ENCODE peak calls at places on chromosomes 11 and 22, in six cellular contexts. C is H9, B is neuronal stem cell, L is mesenchymal stem cell, K is mesendoderm, R is H1. Z is an unnamed sample.

GRCh38 chr22:40070701-40071100 is 75.9 kb downstream of the FAM83F start:
- DNase-seq in C (no peak), B (no peak), L (peak; percentile 26), K (no peak), R (no peak), Z (no peak)

GRCh38 chr11:10693509-10694071 is at the start of gene IRAG1:
- DNase-seq in C (no peak), B (no peak), L (peak; percentile 74), K (peak; percentile 15), R (no peak), Z (peak; percentile 78)

GRCh38 chr11:67615455-67616430 is 9.0 kb downstream of the NDUFV1 start:
- DNase-seq in C (peak; percentile 88), B (no peak), L (no peak), K (peak; percentile 81), R (peak; percentile 93), Z (no peak)

GRCh38 chr11:17439316-17439782 is 37.3 kb downstream of the ABCC8 start:
- DNase-seq in C (peak; percentile 38), B (no peak), L (no peak), K (peak; percentile 22), R (no peak), Z (no peak)

GRCh38 chr11:3030289-3031070 is 26.7 kb downstream of the CARS1 start:
- DNase-seq in C (no peak), B (no peak), L (no peak), K (no peak), R (no peak), Z (no peak)

GRCh38 chr11:64438986-64439771 is 80.2 kb downstream of the RPS6KA4 start:
- DNase-seq in C (no peak), B (no peak), L (no peak), K (peak; percentile 87), R (no peak), Z (no peak)

GRCh38 chr11:304915-305833 is 2.4 kb upstream of the IFITM2 start:
- DNase-seq in C (peak; percentile 75), B (peak; percentile 56), L (peak; percentile 81), K (peak; percentile 81), R (no peak), Z (peak; percentile 79)

GRCh38 chr11:12744831-12745502 is 70.7 kb downstream of the TEAD1 start:
- DNase-seq in C (no peak), B (no peak), L (peak; percentile 61), K (peak; percentile 55), R (no peak), Z (peak; percentile 28)

GRCh38 chr22:31130873-31131272 is 8.1 kb downstream of the INPP5J start:
- DNase-seq in C (no peak), B (no peak), L (no peak), K (no peak), R (no peak), Z (no peak)

GRCh38 chr11:16825091-16825490 is 86.6 kb downstream of the C11orf58 start:
- DNase-seq in C (no peak), B (peak; percentile 43), L (no peak), K (peak; percentile 87), R (no peak), Z (no peak)

GRCh38 chr11:100757636-100758035 is 70.5 kb downstream of the ARHGAP42 start:
- DNase-seq in C (no peak), B (no peak), L (no peak), K (no peak), R (no peak), Z (no peak)

GRCh38 chr11:114178656-114179055 is 117.5 kb upstream of the NNMT start:
- DNase-seq in C (no peak), B (no peak), L (no peak), K (no peak), R (no peak), Z (no peak)

DNA sequence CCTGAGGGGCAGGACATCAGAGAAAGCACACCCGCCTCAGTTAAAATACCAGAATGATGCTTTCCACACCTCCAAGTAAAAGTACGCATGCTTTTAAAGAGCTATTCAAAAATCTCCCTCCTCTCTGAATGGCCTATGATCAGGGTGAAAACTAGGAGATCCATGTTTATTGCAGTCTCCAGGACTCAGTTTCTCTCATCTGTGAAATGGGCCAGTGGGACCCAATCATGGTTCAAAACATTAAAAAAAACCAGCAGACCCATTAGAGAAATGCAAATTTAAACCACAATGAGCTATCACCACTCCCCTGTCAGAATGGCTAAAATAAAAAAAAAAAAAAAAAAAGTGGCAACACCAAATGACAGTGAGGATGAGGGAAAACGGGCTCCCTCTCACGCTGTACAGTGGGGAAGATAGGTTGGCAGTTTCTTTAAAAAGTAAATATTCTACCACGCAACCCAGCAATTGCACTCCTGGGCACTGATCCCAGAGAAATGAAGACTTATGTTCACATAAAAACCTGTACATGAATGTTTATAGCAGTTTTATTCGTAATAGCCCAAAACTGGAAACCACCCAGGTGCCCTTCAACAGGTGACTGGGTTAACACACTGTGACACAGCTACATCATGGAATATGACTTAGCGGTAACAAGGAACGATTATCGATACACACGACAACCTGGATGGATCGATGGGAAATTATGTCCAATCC is 242.7 kb downstream of the MN1 start:
- DNase-seq in C (no peak), B (no peak), L (no peak), K (no peak), R (no peak), Z (no peak)
- H2BK15ac ChIP-seq in C (no peak overlapping the region), B (no peak overlapping the region), L (no peak overlapping the region), K (no peak overlapping the region), R (no peak overlapping the region), Z (no peak overlapping the region)

DNA sequence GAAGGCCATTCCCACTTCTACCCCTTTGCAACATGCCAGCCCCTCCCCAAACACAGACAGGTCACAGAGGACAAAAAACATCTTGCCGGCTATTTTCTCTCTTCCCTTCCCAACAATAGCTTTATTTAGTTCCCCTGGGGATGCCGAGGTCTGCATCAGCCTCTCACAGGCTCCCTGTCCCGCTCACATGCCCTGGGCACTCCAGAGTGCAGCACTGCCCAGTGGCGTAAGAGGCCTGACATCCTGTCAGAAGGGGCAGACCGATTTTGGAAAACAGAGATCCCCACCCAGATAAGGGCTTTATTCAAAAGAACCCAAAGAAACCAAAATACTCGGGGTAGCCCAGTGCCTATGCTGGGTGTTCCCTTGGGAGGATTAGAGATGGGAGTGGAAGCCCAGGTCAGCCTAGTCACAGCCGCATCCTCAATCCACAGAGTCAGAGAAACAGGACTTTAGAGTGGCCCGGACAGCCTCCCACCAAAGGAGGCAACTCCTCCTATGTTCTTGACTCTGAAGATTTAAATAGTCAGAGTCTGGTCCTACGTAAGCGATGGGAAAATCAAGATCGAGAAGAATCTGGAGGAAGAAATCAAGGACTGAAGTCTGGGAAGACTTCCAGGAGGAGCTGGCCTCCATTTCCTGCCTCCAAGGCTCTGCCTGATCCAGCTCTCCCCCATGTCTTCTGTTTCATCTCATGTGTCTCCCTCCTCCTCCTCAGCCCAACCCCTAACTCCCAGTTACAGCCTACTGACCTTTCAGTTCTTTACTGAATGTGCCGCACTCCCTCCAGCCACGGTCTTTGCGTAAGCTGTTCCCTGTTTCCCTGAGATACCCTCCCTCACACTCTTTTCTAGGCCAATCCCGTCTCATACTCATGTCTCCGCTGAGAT is 129.3 kb downstream of the FBXO7 start:
- DNase-seq in C (no peak), B (no peak), L (no peak), K (no peak), R (no peak), Z (no peak)
- H2BK15ac ChIP-seq in C (no peak overlapping the region), B (peak overlapping the region; percentile 20), L (peak overlapping the region; percentile 29), K (no peak overlapping the region), R (no peak overlapping the region), Z (no peak overlapping the region)

GRCh38 chr22:17888439-17888838 is 114.2 kb upstream of the BID start:
- DNase-seq in C (no peak), B (no peak), L (no peak), K (no peak), R (no peak), Z (no peak)

GRCh38 chr22:17890892-17891291 is 116.6 kb upstream of the BID start:
- DNase-seq in C (no peak), B (no peak), L (no peak), K (no peak), R (no peak), Z (no peak)

GRCh38 chr22:17891427-17892167 is 117.3 kb upstream of the BID start:
- DNase-seq in C (peak; percentile 55), B (no peak), L (no peak), K (peak; percentile 34), R (peak; percentile 64), Z (no peak)

GRCh38 chr22:17890245-17890671 is 116.0 kb upstream of the BID start:
- DNase-seq in C (no peak), B (no peak), L (peak; percentile 13), K (no peak), R (no peak), Z (peak; percentile 53)

GRCh38 chr22:17888855-17889254 is 114.6 kb upstream of the BID start:
- DNase-seq in C (peak; percentile 63), B (no peak), L (peak; percentile 46), K (peak; percentile 78), R (peak; percentile 60), Z (peak; percentile 47)
- H2BK15ac ChIP-seq in C (no peak overlapping the region), B (no peak overlapping the region), L (no peak overlapping the region), K (no peak overlapping the region), R (no peak overlapping the region), Z (no peak overlapping the region)

DNA sequence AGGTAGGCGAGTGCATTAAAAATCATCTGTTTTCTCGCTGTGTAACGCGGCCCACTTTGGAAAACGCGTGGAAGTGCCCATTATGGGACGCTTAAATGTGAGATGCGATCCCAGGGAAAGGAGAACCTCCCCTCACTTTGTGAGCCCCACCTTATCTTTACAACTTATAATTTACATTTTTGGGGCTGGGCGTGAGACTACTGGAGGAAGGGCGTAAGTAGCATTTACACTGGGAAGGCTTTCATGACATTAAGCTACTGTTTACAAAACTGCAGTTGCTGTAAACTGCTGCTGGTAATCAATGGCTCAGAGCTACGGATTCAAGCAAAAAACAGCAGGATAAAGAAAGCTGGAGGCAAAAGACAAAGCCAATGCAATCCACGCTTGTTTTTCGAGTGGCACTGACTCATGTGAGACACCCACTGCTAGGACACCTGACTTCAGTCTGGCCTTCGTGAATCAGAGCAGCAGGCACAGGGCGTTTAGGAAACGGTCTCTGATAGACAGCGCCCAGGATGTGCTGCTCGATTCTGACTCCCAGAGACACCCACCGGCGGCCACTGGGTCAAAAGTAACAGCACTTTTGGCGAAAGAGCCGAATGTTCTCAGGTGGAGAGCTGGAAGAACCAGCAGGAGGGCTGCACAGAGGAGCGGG is 78.3 kb downstream of the TRMU start:
- DNase-seq in C (no peak), B (no peak), L (no peak), K (no peak), R (no peak), Z (no peak)
- H2BK15ac ChIP-seq in C (no peak overlapping the region), B (no peak overlapping the region), L (no peak overlapping the region), K (no peak overlapping the region), R (no peak overlapping the region), Z (no peak overlapping the region)

DNA sequence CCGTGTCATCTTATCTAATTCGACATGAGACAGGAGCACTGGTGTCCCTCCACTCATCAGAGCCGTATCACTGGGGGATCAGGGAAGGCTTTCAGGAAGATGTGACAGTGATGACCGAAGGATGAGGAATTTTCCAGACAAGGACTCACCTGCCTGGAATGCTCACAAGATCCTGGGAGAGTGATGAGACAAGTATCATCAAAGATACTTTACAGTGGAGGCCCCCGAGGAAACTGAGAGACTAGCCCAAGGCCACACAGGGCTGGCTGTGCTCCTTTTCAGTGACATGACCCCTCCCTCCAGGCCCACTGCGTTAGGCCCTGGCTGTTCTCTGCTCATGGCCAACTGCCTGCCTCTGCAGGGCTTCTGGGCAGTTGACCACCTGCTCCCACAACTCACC is 13.0 kb downstream of the CLPB start:
- DNase-seq in C (no peak), B (no peak), L (no peak), K (peak; percentile 70), R (no peak), Z (peak; percentile 20)
- H2BK15ac ChIP-seq in C (no peak overlapping the region), B (no peak overlapping the region), L (no peak overlapping the region), K (no peak overlapping the region), R (peak overlapping the region; percentile 19), Z (no peak overlapping the region)

GRCh38 chr11:9001736-9002135 is 2.1 kb downstream of the NRIP3 start:
- DNase-seq in C (no peak), B (no peak), L (peak; percentile 89), K (peak; percentile 32), R (no peak), Z (peak; percentile 95)
- H2BK15ac ChIP-seq in C (no peak overlapping the region), B (no peak overlapping the region), L (no peak overlapping the region), K (no peak overlapping the region), R (no peak overlapping the region), Z (no peak overlapping the region)